ENCODE peak calls at places on chromosomes 5 and 9, in five cellular contexts. O, W, B, J and D are unnamed samples. For H3K36me3, the result is how much of the 10 kb centered on the place peaks cover.

GRCh38 chr5:135130526-135131215 is 96.6 kb upstream of the PITX1 start:
- DNase-seq in O (no peak), W (no peak), B (no peak), J (no peak), D (no peak)

GRCh38 chr9:129584136-129584535 is 36.8 kb downstream of the C9orf50 start:
- DNase-seq in O (peak), W (peak), B (peak), J (peak), D (peak)

GRCh38 chr9:89602978-89603628 is 1.7 kb upstream of the GADD45G start:
- DNase-seq in O (peak), W (peak), B (peak), J (peak), D (peak)

GRCh38 chr9:128579194-128579593 is 26.8 kb downstream of the SPTAN1 start:
- DNase-seq in O (no peak), W (no peak), B (no peak), J (no peak), D (no peak)

GRCh38 chr5:22908129-22908528 is 55.0 kb upstream of the CDH12 start:
- DNase-seq in O (no peak), W (no peak), B (no peak), J (no peak), D (no peak)

GRCh38 chr5:147661576-147661975 is 121.0 kb downstream of the JAKMIP2 start:
- DNase-seq in O (no peak), W (no peak), B (no peak), J (no peak), D (no peak)

GRCh38 chr9:129751841-129752801 is 721 bp downstream of the PTGES start:
- DNase-seq in O (no peak), W (peak), B (no peak), J (no peak), D (peak)

GRCh38 chr5:79932510-79933504 is 58.3 kb downstream of the MTX3 start:
- DNase-seq in O (peak), W (no peak), B (no peak), J (no peak), D (no peak)

GRCh38 chr5:1552469-1553255 is 28.9 kb upstream of the LPCAT1 start:
- DNase-seq in O (no peak), W (peak), B (no peak), J (peak), D (peak)

GRCh38 chr9:96219615-96220257 is 82.2 kb downstream of the HSD17B3 start:
- DNase-seq in O (peak), W (peak), B (no peak), J (peak), D (peak)

GRCh38 chr5:78504726-78505431 is 143.7 kb downstream of the LHFPL2 start:
- DNase-seq in O (peak), W (peak), B (no peak), J (no peak), D (peak)

GRCh38 chr5:1948663-1949191 is 66.0 kb upstream of the IRX4 start:
- DNase-seq in O (peak), W (no peak), B (no peak), J (no peak), D (no peak)

GRCh38 chr9:70113403-70114022 is 69.9 kb downstream of the MAMDC2 start:
- DNase-seq in O (peak), W (peak), B (no peak), J (peak), D (peak)

GRCh38 chr5:76787237-76787636 is 31.6 kb upstream of the F2RL1 start:
- DNase-seq in O (peak), W (peak), B (no peak), J (no peak), D (peak)

GRCh38 chr9:37760416-37761165 is 7.0 kb downstream of the TRMT10B start:
- DNase-seq in O (no peak), W (no peak), B (no peak), J (no peak), D (no peak)

GRCh38 chr9:72271617-72272478 is 93.2 kb downstream of the ZFAND5 start:
- DNase-seq in O (no peak), W (no peak), B (peak), J (peak), D (peak)

GRCh38 chr5:7374186-7374585 is 21.8 kb upstream of the ADCY2 start:
- DNase-seq in O (no peak), W (no peak), B (no peak), J (no peak), D (no peak)

GRCh38 chr5:173205921-173206320 is 29.1 kb downstream of the NKX2-5 start:
- DNase-seq in O (no peak), W (no peak), B (no peak), J (no peak), D (no peak)

GRCh38 chr5:1959231-1959630 is 76.5 kb upstream of the IRX4 start:
- DNase-seq in O (no peak), W (no peak), B (no peak), J (no peak), D (no peak)

GRCh38 chr5:65163698-65164097 is 318.0 kb downstream of the ADAMTS6 start:
- DNase-seq in O (no peak), W (no peak), B (no peak), J (no peak), D (no peak)

GRCh38 chr5:126680215-126680817 is 79.6 kb downstream of the PHAX start:
- DNase-seq in O (no peak), W (no peak), B (no peak), J (peak), D (no peak)

GRCh38 chr9:35719546-35719945 is 12.4 kb downstream of the TLN1 start:
- DNase-seq in O (no peak), W (no peak), B (no peak), J (no peak), D (no peak)

GRCh38 chr5:176162206-176162605 is 76.0 kb upstream of the SIMC1 start:
- DNase-seq in O (no peak), W (no peak), B (no peak), J (no peak), D (no peak)

GRCh38 chr5:143354025-143354424 is 49.5 kb downstream of the NR3C1 start:
- DNase-seq in O (no peak), W (no peak), B (no peak), J (no peak), D (no peak)

GRCh38 chr5:156340886-156341285 is 13.9 kb downstream of the SGCD start:
- DNase-seq in O (no peak), W (no peak), B (no peak), J (no peak), D (no peak)

GRCh38 chr9:93187047-93187446 is 3.1 kb downstream of the WNK2 start:
- DNase-seq in O (no peak), W (no peak), B (no peak), J (no peak), D (no peak)

GRCh38 chr5:148085934-148086333 is 22.2 kb downstream of the SPINK5 start:
- DNase-seq in O (no peak), W (no peak), B (no peak), J (no peak), D (no peak)

GRCh38 chr5:55773057-55773456 is 35.2 kb downstream of the DDX4 start:
- DNase-seq in O (no peak), W (no peak), B (no peak), J (no peak), D (no peak)

GRCh38 chr5:144232285-144232684 is 61.6 kb downstream of the KCTD16 start:
- DNase-seq in O (no peak), W (no peak), B (no peak), J (no peak), D (no peak)

GRCh38 chr9:5629312-5630037 is 568 bp downstream of the RIC1 start:
- DNase-seq in O (peak), W (peak), B (peak), J (peak), D (peak)

GRCh38 chr5:114360816-114361723 is 800 bp upstream of the KCNN2 start:
- DNase-seq in O (peak), W (no peak), B (no peak), J (peak), D (peak)

DNA sequence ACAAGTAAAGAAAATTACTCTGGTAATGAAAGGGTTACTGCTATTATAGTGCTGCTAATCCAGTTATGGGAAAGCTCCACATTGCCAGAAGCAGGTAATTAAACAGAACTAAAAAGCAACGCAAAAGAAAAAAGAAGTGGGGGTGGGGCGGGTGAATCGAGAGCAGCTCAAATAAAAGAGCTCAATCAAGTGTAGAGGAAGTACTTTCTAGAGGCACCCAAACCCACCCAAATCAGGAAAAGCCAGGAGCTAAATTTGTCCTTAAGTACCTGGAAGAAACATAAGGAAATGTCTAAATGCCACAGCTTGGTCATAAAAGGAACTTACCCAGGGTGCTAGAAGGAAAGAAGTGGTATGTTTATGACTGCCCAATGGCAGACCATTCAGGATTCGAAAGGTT is 2.4 kb upstream of the RNF145 start:
- DNase-seq in O (no peak), W (no peak), B (no peak), J (no peak), D (no peak)
- H3K36me3 ChIP-seq in O (under half), W (under half), B (under half), J (under half), D (under half)

DNA sequence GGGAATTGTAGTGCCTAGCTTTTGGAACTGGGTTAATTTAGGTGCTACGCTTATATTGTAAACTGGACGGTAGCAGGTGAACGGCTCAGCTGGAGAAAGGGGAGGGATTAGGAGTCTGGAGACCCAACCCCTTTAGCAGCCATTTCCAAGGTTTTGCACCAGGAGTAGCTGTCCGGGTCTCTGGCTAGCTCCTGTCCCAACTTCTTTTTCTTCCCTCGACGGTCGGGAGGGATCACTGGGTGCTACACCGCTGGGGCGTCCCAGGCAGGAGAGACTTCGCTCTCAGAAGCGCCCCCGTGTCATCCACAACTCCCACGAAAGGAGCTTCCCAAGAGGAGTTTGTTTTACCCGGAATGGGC is 1640.9 kb upstream of the C9orf72 start:
- DNase-seq in O (peak), W (no peak), B (no peak), J (peak), D (no peak)
- H3K4me3 ChIP-seq in O (no peak), W (no peak), B (no peak), J (peak), D (peak)

GRCh38 chr5:170081616-170082015 is 24.1 kb upstream of the FOXI1 start:
- DNase-seq in O (no peak), W (no peak), B (no peak), J (no peak), D (no peak)
- H3K36me3 ChIP-seq in O (under half), W (under half), B (half or more), J (under half), D (under half)

GRCh38 chr9:132126837-132127236 is 35.0 kb upstream of the NTNG2 start:
- DNase-seq in O (no peak), W (no peak), B (no peak), J (no peak), D (no peak)
- H3K4me3 ChIP-seq in O (no peak), W (no peak), B (no peak), J (no peak), D (no peak)

GRCh38 chr5:141869040-141869439 is 9.2 kb downstream of the PCDH1 start:
- DNase-seq in O (no peak), W (no peak), B (no peak), J (no peak), D (no peak)
- H3K36me3 ChIP-seq in O (under half), W (half or more), B (under half), J (under half), D (under half)

GRCh38 chr5:75717082-75717922 is at the start of gene POC5:
- DNase-seq in O (peak), W (peak), B (peak), J (peak), D (peak)
- H3K4me3 ChIP-seq in O (peak), W (peak), B (peak), J (peak), D (peak)

GRCh38 chr9:91733006-91733624 is 216.9 kb downstream of the ROR2 start:
- DNase-seq in O (no peak), W (no peak), B (no peak), J (no peak), D (no peak)
- H3K36me3 ChIP-seq in O (under half), W (under half), B (under half), J (under half), D (under half)

GRCh38 chr5:132822650-132823480 is 7.6 kb downstream of the SHROOM1 start:
- DNase-seq in O (no peak), W (no peak), B (no peak), J (peak), D (peak)
- H3K4me3 ChIP-seq in O (peak), W (no peak), B (no peak), J (peak), D (peak)

GRCh38 chr5:59171131-59171530 is 588.3 kb downstream of the RAB3C start:
- DNase-seq in O (no peak), W (no peak), B (no peak), J (no peak), D (no peak)

GRCh38 chr5:59174248-59174844 is 591.5 kb downstream of the RAB3C start:
- DNase-seq in O (no peak), W (peak), B (peak), J (peak), D (peak)

GRCh38 chr5:59169101-59169767 is 586.4 kb downstream of the RAB3C start:
- DNase-seq in O (no peak), W (no peak), B (no peak), J (no peak), D (no peak)

GRCh38 chr5:59173568-59173967 is 590.7 kb downstream of the RAB3C start:
- DNase-seq in O (no peak), W (no peak), B (no peak), J (no peak), D (no peak)

GRCh38 chr5:59169768-59170150 is 586.9 kb downstream of the RAB3C start:
- DNase-seq in O (no peak), W (no peak), B (no peak), J (no peak), D (no peak)
- H3K36me3 ChIP-seq in O (under half), W (under half), B (under half), J (under half), D (under half)